ENCODE peak calls at places on chromosomes 1 and 21, in nine cellular contexts. Y, V, I, W, X, M, O, R and F are unnamed samples.
A peak's percentile ranks its signal among the peaks of the same experiment; 100 is the strongest.

GRCh38 chr1:248164031-248164430 is 10.6 kb upstream of the OR2M2 start:
- DNase-seq in O (no peak), R (no peak), I (no peak), Y (no peak), V (no peak), W (no peak), M (no peak), X (no peak), F (no peak)

GRCh38 chr1:226405411-226405988 is 2.4 kb downstream of the PARP1 start:
- DNase-seq in M (no peak), Y (no peak), O (no peak), V (no peak), X (no peak), R (no peak), W (peak; percentile 56), I (no peak), F (peak; percentile 66)

GRCh38 chr1:183776731-183777130 is 28.2 kb upstream of the RGL1 start:
- DNase-seq in V (no peak), R (no peak), O (no peak), M (no peak), X (no peak), W (no peak), I (no peak), Y (no peak), F (no peak)

GRCh38 chr1:81409262-81409661 is 391.5 kb upstream of the ADGRL2 start:
- DNase-seq in I (no peak), M (no peak), Y (no peak), V (no peak), W (no peak), O (no peak), R (no peak), X (no peak), F (no peak)

GRCh38 chr21:40210251-40210650 is 343.0 kb downstream of the PCP4 start:
- DNase-seq in V (no peak), M (no peak), R (no peak), W (no peak), Y (no peak), O (no peak), I (no peak), X (no peak), F (no peak)

GRCh38 chr1:29991815-29992214 is 731.6 kb downstream of the MATN1 start:
- DNase-seq in Y (no peak), M (no peak), W (no peak), R (no peak), X (no peak), I (no peak), O (no peak), V (no peak), F (no peak)

GRCh38 chr1:40745180-40745579 is 38.4 kb upstream of the KCNQ4 start:
- DNase-seq in V (no peak), X (no peak), W (no peak), Y (no peak), R (peak; percentile 21), I (no peak), O (no peak), M (no peak), F (no peak)

GRCh38 chr1:115326419-115326818 is 11.6 kb downstream of the NGF start:
- DNase-seq in I (no peak), Y (no peak), O (no peak), V (no peak), R (no peak), W (no peak), X (no peak), M (no peak), F (no peak)

GRCh38 chr21:39518845-39519205 is 67.1 kb downstream of the SH3BGR start:
- DNase-seq in M (no peak), O (no peak), Y (no peak), R (peak; percentile 10), X (no peak), I (no peak), V (no peak), W (no peak), F (no peak)

GRCh38 chr1:30353637-30354036 is 369.7 kb downstream of the MATN1 start:
- DNase-seq in O (no peak), I (no peak), R (no peak), Y (no peak), W (no peak), V (no peak), X (peak; percentile 46), M (no peak), F (no peak)

GRCh38 chr21:45550552-45551210 is 8.4 kb upstream of the SLC19A1 start:
- DNase-seq in R (no peak), V (no peak), W (peak; percentile 92), O (no peak), X (no peak), M (peak; percentile 32), I (peak; percentile 67), Y (no peak), F (peak; percentile 90)

GRCh38 chr1:2589331-2590232 is 3.0 kb downstream of the PRXL2B start:
- DNase-seq in R (no peak), I (peak; percentile 63), W (no peak), X (no peak), O (no peak), V (no peak), Y (no peak), M (no peak), F (no peak)

GRCh38 chr1:154937051-154937987 is 800 bp upstream of the PMVK start:
- DNase-seq in R (peak; percentile 98), X (peak; percentile 92), M (peak; percentile 92), W (peak; percentile 94), V (peak; percentile 87), O (peak; percentile 84), Y (peak; percentile 89), I (peak; percentile 96), F (peak; percentile 97)

GRCh38 chr1:209435654-209436566 is 147.6 kb upstream of the CAMK1G start:
- DNase-seq in V (peak; percentile 64), M (peak; percentile 64), R (peak; percentile 81), Y (peak; percentile 62), W (peak; percentile 42), I (peak; percentile 76), X (peak; percentile 82), O (peak; percentile 54), F (peak; percentile 51)
- TF ChIP-seq CTCF in V (peak; percentile 98), M (peak; percentile 80), R (peak; percentile 95), Y (peak; percentile 73), W (peak; percentile 66), I (peak; percentile 69), X (peak; percentile 93), O (peak; percentile 27), F (peak; percentile 74)

GRCh38 chr1:20483833-20484525 is 2.0 kb downstream of the CAMK2N1 start:
- DNase-seq in V (no peak), M (no peak), I (peak; percentile 48), O (no peak), Y (peak; percentile 25), X (peak; percentile 39), W (no peak), R (peak; percentile 35), F (no peak)

GRCh38 chr1:20486457-20487235 is 636 bp upstream of the CAMK2N1 start:
- DNase-seq in X (peak; percentile 80), I (peak; percentile 78), W (no peak), R (peak; percentile 61), M (peak; percentile 81), O (peak; percentile 50), V (peak; percentile 65), Y (peak; percentile 78), F (no peak)

GRCh38 chr1:20487236-20487590 is 1.2 kb upstream of the CAMK2N1 start:
- DNase-seq in W (no peak), Y (no peak), X (no peak), I (no peak), M (no peak), V (no peak), O (no peak), R (no peak), F (no peak)

GRCh38 chr1:20484526-20485462 is 1.2 kb downstream of the CAMK2N1 start:
- DNase-seq in X (no peak), M (no peak), Y (no peak), W (no peak), V (no peak), I (peak; percentile 60), O (no peak), R (peak; percentile 26), F (no peak)

GRCh38 chr1:20485527-20486456 is at the start of gene CAMK2N1:
- DNase-seq in M (peak; percentile 83), V (peak; percentile 47), O (peak; percentile 51), W (no peak), I (peak; percentile 78), X (peak; percentile 65), R (peak; percentile 68), Y (peak; percentile 80), F (no peak)
- H3K4me3 ChIP-seq in M (peak within 1 kb of the TSS; percentile 71), V (peak within 1 kb of the TSS; percentile 87), O (peak within 1 kb of the TSS; percentile 69), W (no peak within 1 kb of the TSS), I (peak within 1 kb of the TSS; percentile 52), X (peak within 1 kb of the TSS; percentile 75), R (peak within 1 kb of the TSS; percentile 76), Y (peak within 1 kb of the TSS; percentile 64), F (no peak within 1 kb of the TSS)

DNA sequence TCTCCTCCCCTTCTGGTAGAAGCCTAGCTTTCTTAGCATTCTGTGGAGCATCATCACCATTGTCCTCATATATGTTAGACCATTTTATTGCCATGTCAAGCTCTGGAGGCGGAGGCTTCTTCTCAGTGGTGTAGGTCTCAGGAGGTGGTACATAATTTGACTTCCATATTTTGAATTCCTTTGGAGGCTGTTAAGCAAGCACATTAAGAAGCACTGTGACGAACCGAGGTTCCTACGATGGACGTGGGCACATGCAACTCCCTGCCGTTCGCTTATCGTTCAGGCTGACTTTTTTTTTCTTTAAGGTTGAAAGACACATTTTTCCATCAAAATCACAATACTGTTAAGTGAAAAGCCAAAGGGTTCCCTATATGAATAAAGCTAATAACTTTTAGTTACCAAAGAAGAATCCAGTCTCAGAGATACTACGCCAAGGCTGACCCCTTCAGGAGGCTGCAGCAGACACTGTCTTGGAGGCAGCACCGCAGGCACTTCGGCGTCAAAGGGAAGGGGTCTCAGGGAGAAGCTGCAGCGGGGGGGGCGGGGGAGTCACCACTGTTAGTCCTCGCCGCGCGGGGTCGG is 835 bp downstream of the C1orf52 start:
- DNase-seq in X (peak; percentile 56), I (no peak), V (no peak), R (peak; percentile 39), Y (no peak), W (peak; percentile 30), O (no peak), M (no peak), F (peak; percentile 15)
- TF ChIP-seq CTCF in X (no peak), I (no peak), V (no peak), R (no peak), Y (no peak), W (peak; percentile 7), O (no peak), M (no peak), F (no peak)

GRCh38 chr21:33976980-33977720 is 61.5 kb upstream of the ATP5PO start:
- DNase-seq in Y (no peak), V (no peak), R (no peak), X (no peak), O (no peak), W (no peak), M (no peak), I (no peak), F (peak; percentile 38)

GRCh38 chr21:33977721-33978369 is 62.2 kb upstream of the ATP5PO start:
- DNase-seq in V (no peak), O (no peak), X (no peak), Y (no peak), M (no peak), I (no peak), W (no peak), R (no peak), F (no peak)

GRCh38 chr21:33974513-33975468 is 59.2 kb upstream of the ATP5PO start:
- DNase-seq in V (no peak), X (no peak), M (no peak), R (no peak), I (no peak), Y (no peak), O (no peak), W (no peak), F (no peak)

GRCh38 chr21:33976082-33976979 is 60.7 kb upstream of the ATP5PO start:
- DNase-seq in O (no peak), M (peak; percentile 37), Y (peak; percentile 35), I (no peak), R (peak; percentile 87), V (peak; percentile 75), W (peak; percentile 88), X (peak; percentile 70), F (peak; percentile 91)

GRCh38 chr21:33975548-33976081 is 60.0 kb upstream of the ATP5PO start:
- DNase-seq in Y (no peak), R (no peak), I (no peak), O (no peak), W (peak; percentile 92), V (peak; percentile 66), X (no peak), M (no peak), F (peak; percentile 96)
- H3K4me3 ChIP-seq in Y (no peak overlapping the region), R (no peak overlapping the region), I (no peak overlapping the region), O (no peak overlapping the region), W (peak overlapping the region; percentile 55), V (no peak overlapping the region), X (no peak overlapping the region), M (peak overlapping the region; percentile 44), F (peak overlapping the region; percentile 66)